ENCODE peak calls at places on chromosomes 1 and 21, in four cellular contexts. R is A549, A is HepG2, K is GM12878. D is an unnamed sample.
A peak's percentile ranks its signal among the peaks of the same experiment; 100 is the strongest.

GRCh38 chr1:178541829-178542553 is 29.1 kb downstream of the TEX35 start:
- DNase-seq in A (peak; percentile 88), K (no peak), R (peak; percentile 58), D (peak; percentile 61)

GRCh38 chr1:12075195-12076114 is 12.4 kb downstream of the TNFRSF8 start:
- DNase-seq in A (no peak), R (no peak), K (no peak), D (no peak)

GRCh38 chr1:206875752-206876380 is 10.4 kb downstream of the IL20 start:
- DNase-seq in K (no peak), R (no peak), A (no peak), D (no peak)

GRCh38 chr1:39960461-39960958 is 5.6 kb downstream of the MFSD2A start:
- DNase-seq in R (no peak), K (peak; percentile 58), A (no peak), D (peak; percentile 85)

GRCh38 chr1:40884055-40884795 is 22.1 kb upstream of the CITED4 start:
- DNase-seq in A (no peak), K (no peak), R (no peak), D (no peak)

GRCh38 chr21:34592573-34592972 is 22.3 kb downstream of the RCAN1 start:
- DNase-seq in R (no peak), A (no peak), K (no peak), D (no peak)

GRCh38 chr1:212030936-212031528 is 4.3 kb downstream of the INTS7 start:
- DNase-seq in K (no peak), R (peak; percentile 54), A (peak; percentile 83), D (peak; percentile 47)

GRCh38 chr21:32253215-32253641 is 25.6 kb downstream of the MIS18A start:
- DNase-seq in A (no peak), K (no peak), R (no peak), D (no peak)

GRCh38 chr1:45340816-45341215 is 576 bp upstream of the MUTYH start:
- DNase-seq in A (peak; percentile 18), R (no peak), K (no peak), D (peak; percentile 48)

GRCh38 chr1:119516680-119517079 is 9.7 kb downstream of the HSD3B1 start:
- DNase-seq in R (peak; percentile 2), A (no peak), K (no peak), D (no peak)

GRCh38 chr1:115976900-115977480 is 677 bp downstream of the SLC22A15 start:
- DNase-seq in K (no peak), R (no peak), A (no peak), D (peak; percentile 59)

GRCh38 chr1:112904071-112904830 is 51.7 kb downstream of the SLC16A1 start:
- DNase-seq in R (no peak), A (no peak), K (no peak), D (peak; percentile 79)

GRCh38 chr1:206900149-206900548 is 2.9 kb downstream of the IL24 start:
- DNase-seq in R (no peak), A (no peak), K (no peak), D (no peak)

GRCh38 chr1:29653886-29654450 is 417.6 kb downstream of the PTPRU start:
- DNase-seq in R (no peak), A (no peak), K (no peak), D (no peak)

GRCh38 chr1:160095382-160096105 is 2.9 kb downstream of the IGSF8 start:
- DNase-seq in R (no peak), A (no peak), K (no peak), D (no peak)

GRCh38 chr1:207962716-207963428 is 51.9 kb upstream of the CD34 start:
- DNase-seq in K (no peak), R (peak; percentile 15), A (no peak), D (peak; percentile 9)

GRCh38 chr1:2380816-2381591 is 10.3 kb downstream of the MORN1 start:
- DNase-seq in R (no peak), K (no peak), A (no peak), D (no peak)

GRCh38 chr1:153361129-153362109 is 3.8 kb downstream of the S100A9 start:
- DNase-seq in A (no peak), K (no peak), R (no peak), D (no peak)

GRCh38 chr1:59673575-59674467 is 140.9 kb upstream of the HOOK1 start:
- DNase-seq in R (no peak), K (no peak), A (no peak), D (no peak)

GRCh38 chr1:222616535-222616934 is 1.4 kb upstream of the MIA3 start:
- DNase-seq in R (no peak), K (no peak), A (peak; percentile 22), D (no peak)

GRCh38 chr21:42835611-42836401 is 43.5 kb downstream of the WDR4 start:
- DNase-seq in R (no peak), K (no peak), A (no peak), D (no peak)

GRCh38 chr1:43821471-43821870 is 112.1 kb upstream of the ARTN start:
- DNase-seq in K (no peak), A (no peak), R (no peak), D (no peak)

GRCh38 chr1:86146566-86146965 is 10.0 kb downstream of the COL24A1 start:
- DNase-seq in K (no peak), R (no peak), A (no peak), D (no peak)

GRCh38 chr1:84510668-84511067 is 4.3 kb upstream of the GNG5 start:
- DNase-seq in K (no peak), A (no peak), R (no peak), D (no peak)

DNA sequence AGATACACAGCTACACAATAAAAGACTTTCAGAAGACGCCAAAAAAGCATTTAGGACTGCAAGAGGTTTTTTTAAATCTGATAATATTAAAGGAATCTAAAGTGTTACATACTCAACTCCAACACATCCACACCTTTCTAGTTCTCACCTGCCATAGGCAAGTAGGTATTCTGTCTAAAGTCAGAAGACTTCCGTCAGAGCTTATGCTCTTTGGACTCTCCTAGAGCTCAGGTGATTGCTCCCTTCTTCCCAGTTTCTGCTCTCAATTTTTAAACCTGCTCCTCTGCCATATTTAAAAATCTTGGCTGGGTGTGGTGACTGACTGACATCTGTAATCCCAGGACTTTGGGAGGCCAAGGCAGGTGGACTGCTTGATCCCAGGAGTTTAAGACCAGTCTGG is 16.6 kb downstream of the EVI5 start:
- DNase-seq in R (no peak), A (no peak), K (no peak), D (no peak)
- TF ChIP-seq MYC in R (no peak), A (no peak), K (no peak), D (no peak)

DNA sequence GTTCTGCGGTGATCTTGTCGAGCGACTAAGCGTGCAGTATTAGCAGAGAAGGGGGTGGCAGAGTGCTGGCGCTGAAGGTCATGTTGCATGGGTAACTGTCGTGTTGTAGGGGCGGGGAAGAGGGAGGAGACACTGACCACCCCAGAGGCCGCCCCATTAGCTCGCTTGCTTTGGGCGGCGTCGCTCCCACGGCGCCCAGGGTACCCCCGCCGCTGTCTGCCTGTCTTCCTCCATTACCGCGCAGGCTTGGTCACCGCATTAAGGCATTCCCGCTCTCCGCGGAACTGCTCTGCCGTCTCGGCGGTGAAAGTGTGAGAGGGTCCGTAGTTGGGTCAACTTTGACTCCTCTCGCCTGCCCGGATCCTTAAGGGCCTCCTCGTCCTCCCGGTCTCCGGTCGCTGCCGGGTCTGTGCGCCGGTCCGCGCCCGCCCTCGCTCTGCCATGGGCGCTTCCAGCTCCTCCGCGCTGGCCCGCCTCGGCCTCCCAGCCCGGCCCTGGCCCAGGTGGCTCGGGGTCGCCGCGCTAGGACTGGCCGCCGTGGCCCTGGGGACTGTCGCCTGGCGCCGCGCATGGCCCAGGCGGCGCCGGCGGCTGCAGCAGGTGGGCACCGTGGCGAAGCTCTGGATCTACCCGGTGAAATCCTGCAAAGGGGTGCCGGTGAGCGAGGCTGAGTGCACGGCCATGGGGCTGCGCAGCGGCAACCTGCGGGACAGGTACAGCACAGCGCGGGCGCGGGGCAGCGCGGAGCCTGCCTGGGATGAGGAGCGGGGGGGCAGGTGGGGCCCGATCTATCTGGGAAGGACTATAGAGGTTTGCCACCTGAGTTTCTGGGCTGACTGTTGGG is at the start of gene MTARC2:
- DNase-seq in A (peak; percentile 83), R (peak; percentile 75), K (no peak), D (peak; percentile 93)
- TF ChIP-seq MYC in A (peak; percentile 68), R (no peak), K (no peak), D (peak; percentile 73)

GRCh38 chr21:28541371-28542112 is 451.1 kb downstream of the LTN1 start:
- DNase-seq in R (no peak), A (no peak), K (no peak), D (no peak)

GRCh38 chr21:28537371-28538079 is 455.2 kb downstream of the LTN1 start:
- DNase-seq in R (no peak), K (no peak), A (no peak), D (no peak)

GRCh38 chr21:28538987-28539622 is 453.6 kb downstream of the LTN1 start:
- DNase-seq in R (no peak), A (no peak), K (no peak), D (no peak)

GRCh38 chr21:28539623-28539988 is 453.1 kb downstream of the LTN1 start:
- DNase-seq in K (no peak), A (no peak), R (no peak), D (no peak)

GRCh38 chr21:28540514-28540913 is 452.2 kb downstream of the LTN1 start:
- DNase-seq in R (no peak), A (no peak), K (no peak), D (no peak)
- TF ChIP-seq MYC in R (no peak), A (no peak), K (no peak), D (no peak)

DNA sequence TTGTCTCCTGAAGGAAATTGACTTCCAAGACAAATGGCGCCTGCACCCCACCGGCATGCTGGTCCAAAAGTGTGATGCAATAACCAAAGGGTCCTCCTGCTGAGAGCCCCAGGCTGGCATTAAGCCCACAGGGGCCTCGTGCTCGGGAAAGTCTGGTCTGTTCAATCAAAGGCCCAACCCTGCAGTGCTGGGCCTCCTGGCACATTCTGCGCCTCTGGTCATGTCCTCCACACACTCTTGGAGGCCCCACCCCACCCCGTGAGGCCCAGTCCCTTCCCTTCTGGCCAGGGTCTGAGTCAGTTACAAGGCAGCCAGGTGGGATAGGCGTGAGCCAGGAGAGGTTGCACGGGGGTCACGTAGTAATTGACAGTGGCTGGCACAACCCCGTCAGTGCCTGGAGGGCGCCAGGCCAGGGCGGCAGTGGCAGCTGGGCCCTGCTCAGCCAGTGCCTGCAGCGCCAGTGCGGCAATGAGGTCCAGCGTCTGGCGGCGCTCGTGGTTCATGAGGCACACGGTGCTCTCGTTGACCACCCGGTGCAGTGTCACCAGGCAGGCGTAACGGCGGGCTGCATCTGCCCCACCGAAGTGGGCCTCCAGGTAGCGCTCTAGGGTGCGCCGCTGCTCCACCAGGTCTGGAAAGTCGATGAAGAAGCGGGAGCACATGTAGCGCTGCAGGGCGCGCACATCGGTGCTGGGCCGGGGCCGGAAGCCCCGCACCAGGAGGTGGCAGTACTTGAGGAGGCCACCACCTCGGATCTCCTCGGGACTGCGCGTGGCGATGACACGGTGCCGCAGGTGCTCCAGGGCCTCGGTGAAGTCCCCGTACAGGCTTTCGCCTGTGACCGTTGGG is 6.8 kb downstream of the TENT5B start:
- DNase-seq in R (no peak), A (no peak), K (no peak), D (no peak)
- TF ChIP-seq MYC in R (no peak), A (no peak), K (no peak), D (no peak)

DNA sequence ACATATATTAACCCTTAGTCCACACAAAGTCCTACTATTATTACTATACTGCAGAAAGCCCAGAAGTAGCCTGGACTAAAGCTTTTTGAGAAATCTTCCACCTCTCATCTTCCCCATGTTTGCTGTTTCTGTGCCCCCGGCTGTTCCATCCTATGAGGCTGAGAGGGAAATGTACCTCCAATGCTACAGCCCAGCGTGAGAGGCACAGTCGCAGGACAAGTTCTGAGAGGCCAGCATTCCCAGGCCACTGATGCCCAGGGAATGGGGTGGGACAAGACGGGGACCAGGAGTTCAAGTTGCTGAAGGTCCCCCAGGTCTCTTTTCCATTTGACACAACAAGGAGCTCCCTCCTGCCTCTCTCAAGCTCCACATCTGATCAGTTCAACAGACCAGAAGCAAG is 1.8 kb downstream of the CHIT1 start:
- DNase-seq in A (no peak), R (no peak), K (no peak), D (no peak)
- TF ChIP-seq MYC in A (no peak), R (no peak), K (no peak), D (no peak)

D was measured in NB4.